ENCODE peak calls at places on chromosomes 1 and 21, in six cellular contexts. One of them, this sample, is unnamed.

GRCh38 chr1:210598135-210598652 is 269.5 kb downstream of the HHAT start:
- DNase-seq in mesenchymal stem cell: peak; percentile 97
- DNase-seq in immature natural killer cell: no peak
- DNase-seq in esophagus squamous epithelium: no peak
- DNase-seq in SK-MEL-5: peak; percentile 30
- DNase-seq in stimulated activated naive CD8-positive, alpha-beta T cell treated with anti-CD3 and anti-CD28 coated beads, Interleukin-15, Interleukin-2, amounts not matched to agents 100 U/mL and 50 U/mL, for 24 hours: no peak
- DNase-seq in this sample: no peak

GRCh38 chr1:212957546-212957945 is 7.2 kb downstream of the VASH2 start:
- DNase-seq in mesenchymal stem cell: no peak
- DNase-seq in stimulated activated naive CD8-positive, alpha-beta T cell treated with anti-CD3 and anti-CD28 coated beads, Interleukin-15, Interleukin-2, amounts not matched to agents 100 U/mL and 50 U/mL, for 24 hours: no peak
- DNase-seq in SK-MEL-5: no peak
- DNase-seq in esophagus squamous epithelium: no peak
- DNase-seq in immature natural killer cell: no peak
- DNase-seq in this sample: no peak

GRCh38 chr21:45151484-45152115 is 77.2 kb downstream of the ADARB1 start:
- DNase-seq in mesenchymal stem cell: no peak
- DNase-seq in immature natural killer cell: no peak
- DNase-seq in stimulated activated naive CD8-positive, alpha-beta T cell treated with anti-CD3 and anti-CD28 coated beads, Interleukin-15, Interleukin-2, amounts not matched to agents 100 U/mL and 50 U/mL, for 24 hours: no peak
- DNase-seq in esophagus squamous epithelium: no peak
- DNase-seq in SK-MEL-5: no peak
- DNase-seq in this sample: no peak

GRCh38 chr1:198534540-198535413 is 5.7 kb downstream of the ATP6V1G3 start:
- DNase-seq in mesenchymal stem cell: no peak
- DNase-seq in SK-MEL-5: no peak
- DNase-seq in esophagus squamous epithelium: no peak
- DNase-seq in stimulated activated naive CD8-positive, alpha-beta T cell treated with anti-CD3 and anti-CD28 coated beads, Interleukin-15, Interleukin-2, amounts not matched to agents 100 U/mL and 50 U/mL, for 24 hours: no peak
- DNase-seq in immature natural killer cell: no peak
- DNase-seq in this sample: no peak

GRCh38 chr21:20311388-20311787 is 686.8 kb upstream of the NCAM2 start:
- DNase-seq in esophagus squamous epithelium: no peak
- DNase-seq in immature natural killer cell: no peak
- DNase-seq in mesenchymal stem cell: no peak
- DNase-seq in SK-MEL-5: no peak
- DNase-seq in stimulated activated naive CD8-positive, alpha-beta T cell treated with anti-CD3 and anti-CD28 coated beads, Interleukin-15, Interleukin-2, amounts not matched to agents 100 U/mL and 50 U/mL, for 24 hours: no peak
- DNase-seq in this sample: no peak

GRCh38 chr1:176102700-176103244 is 104.3 kb downstream of the COP1 start:
- DNase-seq in immature natural killer cell: no peak
- DNase-seq in stimulated activated naive CD8-positive, alpha-beta T cell treated with anti-CD3 and anti-CD28 coated beads, Interleukin-15, Interleukin-2, amounts not matched to agents 100 U/mL and 50 U/mL, for 24 hours: peak; percentile 22
- DNase-seq in mesenchymal stem cell: peak; percentile 22
- DNase-seq in SK-MEL-5: no peak
- DNase-seq in esophagus squamous epithelium: no peak
- DNase-seq in this sample: no peak

GRCh38 chr1:22551591-22552370 is 11.5 kb upstream of the EPHA8 start:
- DNase-seq in mesenchymal stem cell: no peak
- DNase-seq in stimulated activated naive CD8-positive, alpha-beta T cell treated with anti-CD3 and anti-CD28 coated beads, Interleukin-15, Interleukin-2, amounts not matched to agents 100 U/mL and 50 U/mL, for 24 hours: no peak
- DNase-seq in immature natural killer cell: no peak
- DNase-seq in SK-MEL-5: no peak
- DNase-seq in esophagus squamous epithelium: no peak
- DNase-seq in this sample: no peak

GRCh38 chr1:157878059-157878458 is 36.5 kb upstream of the CD5L start:
- DNase-seq in stimulated activated naive CD8-positive, alpha-beta T cell treated with anti-CD3 and anti-CD28 coated beads, Interleukin-15, Interleukin-2, amounts not matched to agents 100 U/mL and 50 U/mL, for 24 hours: no peak
- DNase-seq in esophagus squamous epithelium: no peak
- DNase-seq in SK-MEL-5: peak; percentile 75
- DNase-seq in mesenchymal stem cell: peak; percentile 19
- DNase-seq in immature natural killer cell: no peak
- DNase-seq in this sample: peak; percentile 48

GRCh38 chr1:23178931-23179330 is 10.3 kb upstream of the LUZP1 start:
- DNase-seq in mesenchymal stem cell: peak; percentile 66
- DNase-seq in stimulated activated naive CD8-positive, alpha-beta T cell treated with anti-CD3 and anti-CD28 coated beads, Interleukin-15, Interleukin-2, amounts not matched to agents 100 U/mL and 50 U/mL, for 24 hours: no peak
- DNase-seq in SK-MEL-5: peak; percentile 46
- DNase-seq in esophagus squamous epithelium: no peak
- DNase-seq in immature natural killer cell: no peak
- DNase-seq in this sample: no peak

GRCh38 chr1:58657082-58657481 is 42.8 kb downstream of the MYSM1 start:
- DNase-seq in SK-MEL-5: no peak
- DNase-seq in mesenchymal stem cell: no peak
- DNase-seq in immature natural killer cell: no peak
- DNase-seq in stimulated activated naive CD8-positive, alpha-beta T cell treated with anti-CD3 and anti-CD28 coated beads, Interleukin-15, Interleukin-2, amounts not matched to agents 100 U/mL and 50 U/mL, for 24 hours: no peak
- DNase-seq in esophagus squamous epithelium: no peak
- DNase-seq in this sample: peak; percentile 32

GRCh38 chr1:21262282-21263051 is 27.8 kb downstream of the ECE1 start:
- DNase-seq in stimulated activated naive CD8-positive, alpha-beta T cell treated with anti-CD3 and anti-CD28 coated beads, Interleukin-15, Interleukin-2, amounts not matched to agents 100 U/mL and 50 U/mL, for 24 hours: no peak
- DNase-seq in esophagus squamous epithelium: no peak
- DNase-seq in mesenchymal stem cell: peak; percentile 99
- DNase-seq in immature natural killer cell: no peak
- DNase-seq in SK-MEL-5: no peak
- DNase-seq in this sample: no peak

GRCh38 chr1:185835191-185835590 is 101.0 kb downstream of the HMCN1 start:
- DNase-seq in SK-MEL-5: peak; percentile 79
- DNase-seq in immature natural killer cell: no peak
- DNase-seq in esophagus squamous epithelium: no peak
- DNase-seq in stimulated activated naive CD8-positive, alpha-beta T cell treated with anti-CD3 and anti-CD28 coated beads, Interleukin-15, Interleukin-2, amounts not matched to agents 100 U/mL and 50 U/mL, for 24 hours: no peak
- DNase-seq in mesenchymal stem cell: no peak
- DNase-seq in this sample: no peak

GRCh38 chr1:54335396-54336056 is 70.7 kb downstream of the SSBP3 start:
- DNase-seq in SK-MEL-5: peak; percentile 26
- DNase-seq in immature natural killer cell: no peak
- DNase-seq in esophagus squamous epithelium: no peak
- DNase-seq in stimulated activated naive CD8-positive, alpha-beta T cell treated with anti-CD3 and anti-CD28 coated beads, Interleukin-15, Interleukin-2, amounts not matched to agents 100 U/mL and 50 U/mL, for 24 hours: no peak
- DNase-seq in mesenchymal stem cell: peak; percentile 99
- DNase-seq in this sample: no peak

GRCh38 chr1:115225993-115226700 is 111.9 kb downstream of the NGF start:
- DNase-seq in stimulated activated naive CD8-positive, alpha-beta T cell treated with anti-CD3 and anti-CD28 coated beads, Interleukin-15, Interleukin-2, amounts not matched to agents 100 U/mL and 50 U/mL, for 24 hours: no peak
- DNase-seq in mesenchymal stem cell: no peak
- DNase-seq in immature natural killer cell: no peak
- DNase-seq in esophagus squamous epithelium: no peak
- DNase-seq in SK-MEL-5: no peak
- DNase-seq in this sample: no peak

GRCh38 chr1:22024485-22025367 is 23.3 kb downstream of the CELA3A start:
- DNase-seq in SK-MEL-5: no peak
- DNase-seq in mesenchymal stem cell: peak; percentile 95
- DNase-seq in esophagus squamous epithelium: no peak
- DNase-seq in stimulated activated naive CD8-positive, alpha-beta T cell treated with anti-CD3 and anti-CD28 coated beads, Interleukin-15, Interleukin-2, amounts not matched to agents 100 U/mL and 50 U/mL, for 24 hours: peak; percentile 81
- DNase-seq in immature natural killer cell: peak; percentile 86
- DNase-seq in this sample: peak; percentile 89

GRCh38 chr1:79089946-79090345 is 83.4 kb upstream of the ADGRL4 start:
- DNase-seq in stimulated activated naive CD8-positive, alpha-beta T cell treated with anti-CD3 and anti-CD28 coated beads, Interleukin-15, Interleukin-2, amounts not matched to agents 100 U/mL and 50 U/mL, for 24 hours: no peak
- DNase-seq in esophagus squamous epithelium: no peak
- DNase-seq in SK-MEL-5: no peak
- DNase-seq in immature natural killer cell: no peak
- DNase-seq in mesenchymal stem cell: no peak
- DNase-seq in this sample: no peak

GRCh38 chr1:78168306-78168705 is 122.5 kb downstream of the GIPC2 start:
- DNase-seq in mesenchymal stem cell: no peak
- DNase-seq in esophagus squamous epithelium: no peak
- DNase-seq in immature natural killer cell: no peak
- DNase-seq in SK-MEL-5: no peak
- DNase-seq in stimulated activated naive CD8-positive, alpha-beta T cell treated with anti-CD3 and anti-CD28 coated beads, Interleukin-15, Interleukin-2, amounts not matched to agents 100 U/mL and 50 U/mL, for 24 hours: no peak
- DNase-seq in this sample: no peak

GRCh38 chr1:65717815-65718454 is 74.8 kb upstream of the PDE4B start:
- DNase-seq in mesenchymal stem cell: peak; percentile 19
- DNase-seq in immature natural killer cell: no peak
- DNase-seq in stimulated activated naive CD8-positive, alpha-beta T cell treated with anti-CD3 and anti-CD28 coated beads, Interleukin-15, Interleukin-2, amounts not matched to agents 100 U/mL and 50 U/mL, for 24 hours: peak; percentile 9
- DNase-seq in SK-MEL-5: peak; percentile 38
- DNase-seq in esophagus squamous epithelium: no peak
- DNase-seq in this sample: no peak

GRCh38 chr1:94753171-94753972 is 66.8 kb upstream of the SLC44A3 start:
- DNase-seq in esophagus squamous epithelium: no peak
- DNase-seq in stimulated activated naive CD8-positive, alpha-beta T cell treated with anti-CD3 and anti-CD28 coated beads, Interleukin-15, Interleukin-2, amounts not matched to agents 100 U/mL and 50 U/mL, for 24 hours: no peak
- DNase-seq in SK-MEL-5: no peak
- DNase-seq in mesenchymal stem cell: peak; percentile 60
- DNase-seq in immature natural killer cell: no peak
- DNase-seq in this sample: no peak

GRCh38 chr1:214404571-214405213 is 123.7 kb downstream of the SMYD2 start:
- DNase-seq in mesenchymal stem cell: peak; percentile 92
- DNase-seq in stimulated activated naive CD8-positive, alpha-beta T cell treated with anti-CD3 and anti-CD28 coated beads, Interleukin-15, Interleukin-2, amounts not matched to agents 100 U/mL and 50 U/mL, for 24 hours: no peak
- DNase-seq in immature natural killer cell: no peak
- DNase-seq in esophagus squamous epithelium: no peak
- DNase-seq in SK-MEL-5: no peak
- DNase-seq in this sample: no peak

GRCh38 chr1:155984341-155984740 is 6.0 kb upstream of the ARHGEF2 start:
- DNase-seq in SK-MEL-5: no peak
- DNase-seq in mesenchymal stem cell: no peak
- DNase-seq in immature natural killer cell: no peak
- DNase-seq in stimulated activated naive CD8-positive, alpha-beta T cell treated with anti-CD3 and anti-CD28 coated beads, Interleukin-15, Interleukin-2, amounts not matched to agents 100 U/mL and 50 U/mL, for 24 hours: no peak
- DNase-seq in esophagus squamous epithelium: no peak
- DNase-seq in this sample: no peak

GRCh38 chr1:245148069-245148468 is 6.7 kb upstream of the KIF26B start:
- DNase-seq in immature natural killer cell: no peak
- DNase-seq in esophagus squamous epithelium: no peak
- DNase-seq in stimulated activated naive CD8-positive, alpha-beta T cell treated with anti-CD3 and anti-CD28 coated beads, Interleukin-15, Interleukin-2, amounts not matched to agents 100 U/mL and 50 U/mL, for 24 hours: no peak
- DNase-seq in mesenchymal stem cell: no peak
- DNase-seq in SK-MEL-5: no peak
- DNase-seq in this sample: no peak

GRCh38 chr21:22758478-22758877 is 1760.3 kb downstream of the NCAM2 start:
- DNase-seq in SK-MEL-5: peak; percentile 14
- DNase-seq in stimulated activated naive CD8-positive, alpha-beta T cell treated with anti-CD3 and anti-CD28 coated beads, Interleukin-15, Interleukin-2, amounts not matched to agents 100 U/mL and 50 U/mL, for 24 hours: no peak
- DNase-seq in mesenchymal stem cell: no peak
- DNase-seq in immature natural killer cell: no peak
- DNase-seq in esophagus squamous epithelium: no peak
- DNase-seq in this sample: no peak

GRCh38 chr21:35164971-35165483 is 115.9 kb upstream of the RUNX1 start:
- DNase-seq in SK-MEL-5: no peak
- DNase-seq in immature natural killer cell: no peak
- DNase-seq in stimulated activated naive CD8-positive, alpha-beta T cell treated with anti-CD3 and anti-CD28 coated beads, Interleukin-15, Interleukin-2, amounts not matched to agents 100 U/mL and 50 U/mL, for 24 hours: no peak
- DNase-seq in esophagus squamous epithelium: no peak
- DNase-seq in mesenchymal stem cell: no peak
- DNase-seq in this sample: no peak

GRCh38 chr1:224116131-224116530 is 2.2 kb downstream of the FBXO28 start:
- DNase-seq in stimulated activated naive CD8-positive, alpha-beta T cell treated with anti-CD3 and anti-CD28 coated beads, Interleukin-15, Interleukin-2, amounts not matched to agents 100 U/mL and 50 U/mL, for 24 hours: no peak
- DNase-seq in SK-MEL-5: peak; percentile 64
- DNase-seq in mesenchymal stem cell: peak; percentile 65
- DNase-seq in esophagus squamous epithelium: no peak
- DNase-seq in immature natural killer cell: peak; percentile 51
- DNase-seq in this sample: peak; percentile 70

GRCh38 chr1:22223176-22223575 is 80.3 kb upstream of the WNT4 start:
- DNase-seq in stimulated activated naive CD8-positive, alpha-beta T cell treated with anti-CD3 and anti-CD28 coated beads, Interleukin-15, Interleukin-2, amounts not matched to agents 100 U/mL and 50 U/mL, for 24 hours: no peak
- DNase-seq in esophagus squamous epithelium: no peak
- DNase-seq in mesenchymal stem cell: no peak
- DNase-seq in SK-MEL-5: no peak
- DNase-seq in immature natural killer cell: no peak
- DNase-seq in this sample: no peak

GRCh38 chr21:18529253-18529652 is 125.7 kb upstream of the TMPRSS15 start:
- DNase-seq in esophagus squamous epithelium: no peak
- DNase-seq in mesenchymal stem cell: peak; percentile 43
- DNase-seq in SK-MEL-5: no peak
- DNase-seq in immature natural killer cell: no peak
- DNase-seq in stimulated activated naive CD8-positive, alpha-beta T cell treated with anti-CD3 and anti-CD28 coated beads, Interleukin-15, Interleukin-2, amounts not matched to agents 100 U/mL and 50 U/mL, for 24 hours: no peak
- DNase-seq in this sample: no peak

GRCh38 chr21:35635261-35635660 is 425.1 kb downstream of the SETD4 start:
- DNase-seq in SK-MEL-5: no peak
- DNase-seq in immature natural killer cell: no peak
- DNase-seq in stimulated activated naive CD8-positive, alpha-beta T cell treated with anti-CD3 and anti-CD28 coated beads, Interleukin-15, Interleukin-2, amounts not matched to agents 100 U/mL and 50 U/mL, for 24 hours: no peak
- DNase-seq in mesenchymal stem cell: peak; percentile 43
- DNase-seq in esophagus squamous epithelium: no peak
- DNase-seq in this sample: no peak

GRCh38 chr21:44013380-44014088 is 1.4 kb downstream of the TRAPPC10 start:
- DNase-seq in esophagus squamous epithelium: no peak
- DNase-seq in mesenchymal stem cell: peak; percentile 69
- DNase-seq in SK-MEL-5: peak; percentile 16
- DNase-seq in stimulated activated naive CD8-positive, alpha-beta T cell treated with anti-CD3 and anti-CD28 coated beads, Interleukin-15, Interleukin-2, amounts not matched to agents 100 U/mL and 50 U/mL, for 24 hours: peak; percentile 58
- DNase-seq in immature natural killer cell: peak; percentile 37
- DNase-seq in this sample: peak; percentile 56

GRCh38 chr1:212540031-212540430 is 68.5 kb upstream of the ATF3 start:
- DNase-seq in stimulated activated naive CD8-positive, alpha-beta T cell treated with anti-CD3 and anti-CD28 coated beads, Interleukin-15, Interleukin-2, amounts not matched to agents 100 U/mL and 50 U/mL, for 24 hours: no peak
- DNase-seq in SK-MEL-5: peak; percentile 49
- DNase-seq in immature natural killer cell: no peak
- DNase-seq in esophagus squamous epithelium: no peak
- DNase-seq in mesenchymal stem cell: no peak
- DNase-seq in this sample: no peak

GRCh38 chr1:117171900-117172501 is 38.7 kb downstream of the VTCN1 start:
- DNase-seq in stimulated activated naive CD8-positive, alpha-beta T cell treated with anti-CD3 and anti-CD28 coated beads, Interleukin-15, Interleukin-2, amounts not matched to agents 100 U/mL and 50 U/mL, for 24 hours: no peak
- DNase-seq in SK-MEL-5: peak; percentile 99
- DNase-seq in esophagus squamous epithelium: no peak
- DNase-seq in immature natural killer cell: no peak
- DNase-seq in mesenchymal stem cell: no peak
- DNase-seq in this sample: no peak

GRCh38 chr1:101244842-101245574 is 8.2 kb downstream of the S1PR1 start:
- DNase-seq in esophagus squamous epithelium: no peak
- DNase-seq in stimulated activated naive CD8-positive, alpha-beta T cell treated with anti-CD3 and anti-CD28 coated beads, Interleukin-15, Interleukin-2, amounts not matched to agents 100 U/mL and 50 U/mL, for 24 hours: no peak
- DNase-seq in immature natural killer cell: no peak
- DNase-seq in SK-MEL-5: no peak
- DNase-seq in mesenchymal stem cell: no peak
- DNase-seq in this sample: no peak

GRCh38 chr1:227915564-227916553 is 31.9 kb downstream of the WNT9A start:
- DNase-seq in stimulated activated naive CD8-positive, alpha-beta T cell treated with anti-CD3 and anti-CD28 coated beads, Interleukin-15, Interleukin-2, amounts not matched to agents 100 U/mL and 50 U/mL, for 24 hours: no peak
- DNase-seq in SK-MEL-5: no peak
- DNase-seq in immature natural killer cell: no peak
- DNase-seq in mesenchymal stem cell: no peak
- DNase-seq in esophagus squamous epithelium: no peak
- DNase-seq in this sample: no peak

GRCh38 chr1:64654519-64655341 is 90.1 kb upstream of the RAVER2 start:
- DNase-seq in esophagus squamous epithelium: no peak
- DNase-seq in stimulated activated naive CD8-positive, alpha-beta T cell treated with anti-CD3 and anti-CD28 coated beads, Interleukin-15, Interleukin-2, amounts not matched to agents 100 U/mL and 50 U/mL, for 24 hours: no peak
- DNase-seq in mesenchymal stem cell: no peak
- DNase-seq in immature natural killer cell: no peak
- DNase-seq in SK-MEL-5: no peak
- DNase-seq in this sample: no peak

GRCh38 chr1:226593541-226593940 is 45.0 kb downstream of the STUM start:
- DNase-seq in SK-MEL-5: no peak
- DNase-seq in stimulated activated naive CD8-positive, alpha-beta T cell treated with anti-CD3 and anti-CD28 coated beads, Interleukin-15, Interleukin-2, amounts not matched to agents 100 U/mL and 50 U/mL, for 24 hours: no peak
- DNase-seq in immature natural killer cell: no peak
- DNase-seq in esophagus squamous epithelium: no peak
- DNase-seq in mesenchymal stem cell: no peak
- DNase-seq in this sample: no peak

GRCh38 chr1:210467440-210468040 is 138.8 kb downstream of the HHAT start:
- DNase-seq in immature natural killer cell: no peak
- DNase-seq in esophagus squamous epithelium: no peak
- DNase-seq in mesenchymal stem cell: no peak
- DNase-seq in stimulated activated naive CD8-positive, alpha-beta T cell treated with anti-CD3 and anti-CD28 coated beads, Interleukin-15, Interleukin-2, amounts not matched to agents 100 U/mL and 50 U/mL, for 24 hours: no peak
- DNase-seq in SK-MEL-5: no peak
- DNase-seq in this sample: no peak

GRCh38 chr1:14334336-14335176 is 263.9 kb upstream of the KAZN start:
- DNase-seq in stimulated activated naive CD8-positive, alpha-beta T cell treated with anti-CD3 and anti-CD28 coated beads, Interleukin-15, Interleukin-2, amounts not matched to agents 100 U/mL and 50 U/mL, for 24 hours: no peak
- DNase-seq in esophagus squamous epithelium: no peak
- DNase-seq in mesenchymal stem cell: no peak
- DNase-seq in immature natural killer cell: no peak
- DNase-seq in SK-MEL-5: peak; percentile 56
- DNase-seq in this sample: peak; percentile 76